ENCODE peak calls at places on chromosomes 2 and 18, in nine cellular contexts. One of them, this sample, is unnamed. For H3K4me1, the result is how much of the 10 kb centered on the place peaks cover.

GRCh38 chr2:163641986-163642385 is 93.8 kb downstream of the FIGN start:
- DNase-seq in uterus: no peak
- DNase-seq in CD8-positive, alpha-beta T cell: no peak
- DNase-seq in upper lobe of right lung: no peak
- DNase-seq in stomach: no peak
- DNase-seq in aorta: no peak
- DNase-seq in H9: no peak
- DNase-seq in cardiac muscle cell: no peak
- DNase-seq in upper lobe of left lung: no peak
- DNase-seq in this sample: no peak

GRCh38 chr2:189024861-189025618 is 50.9 kb downstream of the COL3A1 start:
- DNase-seq in uterus: no peak
- DNase-seq in CD8-positive, alpha-beta T cell: no peak
- DNase-seq in upper lobe of right lung: no peak
- DNase-seq in stomach: no peak
- DNase-seq in aorta: no peak
- DNase-seq in H9: peak
- DNase-seq in cardiac muscle cell: peak
- DNase-seq in upper lobe of left lung: no peak
- DNase-seq in this sample: no peak

GRCh38 chr18:58527116-58528010 is 101.5 kb downstream of the ALPK2 start:
- DNase-seq in uterus: no peak
- DNase-seq in CD8-positive, alpha-beta T cell: no peak
- DNase-seq in upper lobe of right lung: no peak
- DNase-seq in stomach: no peak
- DNase-seq in aorta: no peak
- DNase-seq in H9: no peak
- DNase-seq in cardiac muscle cell: peak
- DNase-seq in upper lobe of left lung: no peak
- DNase-seq in this sample: no peak

GRCh38 chr2:216351172-216351925 is 20.9 kb downstream of the MARCHF4 start:
- DNase-seq in uterus: no peak
- DNase-seq in CD8-positive, alpha-beta T cell: no peak
- DNase-seq in upper lobe of right lung: no peak
- DNase-seq in stomach: no peak
- DNase-seq in aorta: no peak
- DNase-seq in H9: no peak
- DNase-seq in cardiac muscle cell: peak
- DNase-seq in upper lobe of left lung: no peak
- DNase-seq in this sample: no peak

GRCh38 chr2:241977557-241978300 is 108.2 kb downstream of the RTP5 start:
- DNase-seq in uterus: no peak
- DNase-seq in CD8-positive, alpha-beta T cell: no peak
- DNase-seq in upper lobe of right lung: no peak
- DNase-seq in stomach: peak
- DNase-seq in aorta: no peak
- DNase-seq in H9: peak
- DNase-seq in cardiac muscle cell: no peak
- DNase-seq in upper lobe of left lung: no peak
- DNase-seq in this sample: no peak

GRCh38 chr2:43478423-43479086 is 117.3 kb downstream of the THADA start:
- DNase-seq in uterus: no peak
- DNase-seq in CD8-positive, alpha-beta T cell: no peak
- DNase-seq in upper lobe of right lung: no peak
- DNase-seq in stomach: no peak
- DNase-seq in aorta: no peak
- DNase-seq in H9: no peak
- DNase-seq in cardiac muscle cell: no peak
- DNase-seq in upper lobe of left lung: no peak
- DNase-seq in this sample: no peak

GRCh38 chr2:217920879-217921603 is 81.8 kb downstream of the TNS1 start:
- DNase-seq in uterus: no peak
- DNase-seq in CD8-positive, alpha-beta T cell: no peak
- DNase-seq in upper lobe of right lung: no peak
- DNase-seq in stomach: no peak
- DNase-seq in aorta: peak
- DNase-seq in H9: no peak
- DNase-seq in cardiac muscle cell: peak
- DNase-seq in upper lobe of left lung: no peak
- DNase-seq in this sample: peak

GRCh38 chr2:58266211-58266610 is 25.1 kb upstream of the FANCL start:
- DNase-seq in uterus: no peak
- DNase-seq in CD8-positive, alpha-beta T cell: no peak
- DNase-seq in upper lobe of right lung: no peak
- DNase-seq in stomach: no peak
- DNase-seq in aorta: no peak
- DNase-seq in H9: no peak
- DNase-seq in cardiac muscle cell: no peak
- DNase-seq in upper lobe of left lung: no peak
- DNase-seq in this sample: no peak

GRCh38 chr2:237131749-237132148 is 46.1 kb downstream of the COPS8 start:
- DNase-seq in uterus: no peak
- DNase-seq in CD8-positive, alpha-beta T cell: no peak
- DNase-seq in upper lobe of right lung: no peak
- DNase-seq in stomach: no peak
- DNase-seq in aorta: no peak
- DNase-seq in H9: peak
- DNase-seq in cardiac muscle cell: no peak
- DNase-seq in upper lobe of left lung: no peak
- DNase-seq in this sample: no peak

GRCh38 chr2:2646312-2647051 is 315.4 kb upstream of the MYT1L start:
- DNase-seq in uterus: no peak
- DNase-seq in CD8-positive, alpha-beta T cell: peak
- DNase-seq in upper lobe of right lung: no peak
- DNase-seq in stomach: no peak
- DNase-seq in aorta: no peak
- DNase-seq in H9: no peak
- DNase-seq in cardiac muscle cell: no peak
- DNase-seq in upper lobe of left lung: no peak
- DNase-seq in this sample: no peak

GRCh38 chr2:235433860-235434259 is 60.0 kb upstream of the AGAP1 start:
- DNase-seq in uterus: peak
- DNase-seq in CD8-positive, alpha-beta T cell: no peak
- DNase-seq in upper lobe of right lung: no peak
- DNase-seq in stomach: peak
- DNase-seq in aorta: peak
- DNase-seq in H9: no peak
- DNase-seq in cardiac muscle cell: peak
- DNase-seq in upper lobe of left lung: no peak
- DNase-seq in this sample: peak

GRCh38 chr2:42792087-42792582 is 248 bp downstream of the HAAO start:
- DNase-seq in uterus: no peak
- DNase-seq in CD8-positive, alpha-beta T cell: no peak
- DNase-seq in upper lobe of right lung: no peak
- DNase-seq in stomach: no peak
- DNase-seq in aorta: no peak
- DNase-seq in H9: no peak
- DNase-seq in cardiac muscle cell: no peak
- DNase-seq in upper lobe of left lung: no peak
- DNase-seq in this sample: no peak

GRCh38 chr2:66872926-66873714 is 438.2 kb downstream of the MEIS1 start:
- DNase-seq in uterus: no peak
- DNase-seq in CD8-positive, alpha-beta T cell: no peak
- DNase-seq in upper lobe of right lung: no peak
- DNase-seq in stomach: no peak
- DNase-seq in aorta: no peak
- DNase-seq in H9: no peak
- DNase-seq in cardiac muscle cell: no peak
- DNase-seq in upper lobe of left lung: no peak
- DNase-seq in this sample: no peak

GRCh38 chr2:71563872-71564271 is 110.5 kb downstream of the DYSF start:
- DNase-seq in uterus: no peak
- DNase-seq in CD8-positive, alpha-beta T cell: no peak
- DNase-seq in upper lobe of right lung: no peak
- DNase-seq in stomach: no peak
- DNase-seq in aorta: peak
- DNase-seq in H9: no peak
- DNase-seq in cardiac muscle cell: no peak
- DNase-seq in upper lobe of left lung: no peak
- DNase-seq in this sample: no peak

GRCh38 chr2:182668671-182669070 is 47.4 kb upstream of the DNAJC10 start:
- DNase-seq in uterus: no peak
- DNase-seq in CD8-positive, alpha-beta T cell: no peak
- DNase-seq in upper lobe of right lung: no peak
- DNase-seq in stomach: no peak
- DNase-seq in aorta: no peak
- DNase-seq in H9: peak
- DNase-seq in cardiac muscle cell: no peak
- DNase-seq in upper lobe of left lung: peak
- DNase-seq in this sample: no peak

GRCh38 chr18:8124232-8125146 is 484.7 kb upstream of the RAB12 start:
- DNase-seq in uterus: no peak
- DNase-seq in CD8-positive, alpha-beta T cell: no peak
- DNase-seq in upper lobe of right lung: no peak
- DNase-seq in stomach: no peak
- DNase-seq in aorta: no peak
- DNase-seq in H9: no peak
- DNase-seq in cardiac muscle cell: no peak
- DNase-seq in upper lobe of left lung: no peak
- DNase-seq in this sample: no peak

GRCh38 chr18:48949606-48950535 is 894 bp downstream of the SMAD7 start:
- DNase-seq in uterus: no peak
- DNase-seq in CD8-positive, alpha-beta T cell: peak
- DNase-seq in upper lobe of right lung: peak
- DNase-seq in stomach: peak
- DNase-seq in aorta: no peak
- DNase-seq in H9: peak
- DNase-seq in cardiac muscle cell: peak
- DNase-seq in upper lobe of left lung: peak
- DNase-seq in this sample: no peak

GRCh38 chr18:29241199-29241598 is 1064.3 kb upstream of the CDH2 start:
- DNase-seq in uterus: no peak
- DNase-seq in CD8-positive, alpha-beta T cell: no peak
- DNase-seq in upper lobe of right lung: no peak
- DNase-seq in stomach: no peak
- DNase-seq in aorta: no peak
- DNase-seq in H9: no peak
- DNase-seq in cardiac muscle cell: no peak
- DNase-seq in upper lobe of left lung: no peak
- DNase-seq in this sample: no peak

GRCh38 chr2:117936871-117937428 is 76.9 kb downstream of the CCDC93 start:
- DNase-seq in uterus: no peak
- DNase-seq in CD8-positive, alpha-beta T cell: no peak
- DNase-seq in upper lobe of right lung: no peak
- DNase-seq in stomach: no peak
- DNase-seq in aorta: no peak
- DNase-seq in H9: no peak
- DNase-seq in cardiac muscle cell: peak
- DNase-seq in upper lobe of left lung: no peak
- DNase-seq in this sample: no peak

GRCh38 chr2:46846454-46846990 is 69.1 kb downstream of the MCFD2 start:
- DNase-seq in uterus: no peak
- DNase-seq in CD8-positive, alpha-beta T cell: no peak
- DNase-seq in upper lobe of right lung: no peak
- DNase-seq in stomach: no peak
- DNase-seq in aorta: no peak
- DNase-seq in H9: no peak
- DNase-seq in cardiac muscle cell: peak
- DNase-seq in upper lobe of left lung: no peak
- DNase-seq in this sample: no peak
- H3K4me1 ChIP-seq in uterus: half or more
- H3K4me1 ChIP-seq in CD8-positive, alpha-beta T cell: under half
- H3K4me1 ChIP-seq in upper lobe of right lung: half or more
- H3K4me1 ChIP-seq in stomach: half or more
- H3K4me1 ChIP-seq in aorta: under half
- H3K4me1 ChIP-seq in H9: under half
- H3K4me1 ChIP-seq in cardiac muscle cell: under half
- H3K4me1 ChIP-seq in upper lobe of left lung: half or more
- H3K4me1 ChIP-seq in this sample: half or more

GRCh38 chr18:79095216-79095615 is 26.0 kb downstream of the ATP9B start:
- DNase-seq in uterus: no peak
- DNase-seq in CD8-positive, alpha-beta T cell: no peak
- DNase-seq in upper lobe of right lung: no peak
- DNase-seq in stomach: no peak
- DNase-seq in aorta: no peak
- DNase-seq in H9: no peak
- DNase-seq in cardiac muscle cell: no peak
- DNase-seq in upper lobe of left lung: no peak
- DNase-seq in this sample: no peak
- H3K4me1 ChIP-seq in uterus: under half
- H3K4me1 ChIP-seq in CD8-positive, alpha-beta T cell: under half
- H3K4me1 ChIP-seq in upper lobe of right lung: under half
- H3K4me1 ChIP-seq in stomach: under half
- H3K4me1 ChIP-seq in aorta: under half
- H3K4me1 ChIP-seq in H9: under half
- H3K4me1 ChIP-seq in cardiac muscle cell: under half
- H3K4me1 ChIP-seq in upper lobe of left lung: under half
- H3K4me1 ChIP-seq in this sample: under half

DNA sequence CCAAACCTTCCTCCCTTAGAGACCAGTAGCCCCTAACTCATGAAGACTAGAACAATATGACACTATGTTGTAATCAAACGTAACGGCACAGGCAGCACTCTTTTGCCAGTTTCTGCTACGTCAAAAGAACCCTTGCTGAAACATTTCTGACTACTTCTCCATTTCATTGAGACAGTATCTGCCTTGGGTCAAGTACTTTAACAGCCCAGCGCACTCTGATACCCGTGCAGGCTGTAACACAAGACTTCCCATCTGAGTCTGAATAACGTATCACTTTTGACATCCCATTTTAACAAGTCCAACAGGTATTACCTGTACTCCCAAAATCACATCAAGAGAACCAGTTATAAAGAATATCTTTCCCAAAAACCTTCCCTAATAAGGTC is 38.4 kb downstream of the TBC1D8 start:
- DNase-seq in uterus: no peak
- DNase-seq in CD8-positive, alpha-beta T cell: no peak
- DNase-seq in upper lobe of right lung: no peak
- DNase-seq in stomach: no peak
- DNase-seq in aorta: no peak
- DNase-seq in H9: no peak
- DNase-seq in cardiac muscle cell: no peak
- DNase-seq in upper lobe of left lung: no peak
- DNase-seq in this sample: no peak
- H3K4me1 ChIP-seq in uterus: under half
- H3K4me1 ChIP-seq in CD8-positive, alpha-beta T cell: under half
- H3K4me1 ChIP-seq in upper lobe of right lung: under half
- H3K4me1 ChIP-seq in stomach: half or more
- H3K4me1 ChIP-seq in aorta: under half
- H3K4me1 ChIP-seq in H9: under half
- H3K4me1 ChIP-seq in cardiac muscle cell: half or more
- H3K4me1 ChIP-seq in upper lobe of left lung: half or more
- H3K4me1 ChIP-seq in this sample: half or more

GRCh38 chr18:5498452-5498851 is 45.3 kb downstream of the EPB41L3 start:
- DNase-seq in uterus: no peak
- DNase-seq in CD8-positive, alpha-beta T cell: no peak
- DNase-seq in upper lobe of right lung: no peak
- DNase-seq in stomach: no peak
- DNase-seq in aorta: no peak
- DNase-seq in H9: no peak
- DNase-seq in cardiac muscle cell: no peak
- DNase-seq in upper lobe of left lung: no peak
- DNase-seq in this sample: no peak

GRCh38 chr18:5503740-5504139 is 40.1 kb downstream of the EPB41L3 start:
- DNase-seq in uterus: no peak
- DNase-seq in CD8-positive, alpha-beta T cell: no peak
- DNase-seq in upper lobe of right lung: no peak
- DNase-seq in stomach: no peak
- DNase-seq in aorta: no peak
- DNase-seq in H9: no peak
- DNase-seq in cardiac muscle cell: no peak
- DNase-seq in upper lobe of left lung: no peak
- DNase-seq in this sample: no peak

GRCh38 chr18:5506174-5506573 is 37.6 kb downstream of the EPB41L3 start:
- DNase-seq in uterus: no peak
- DNase-seq in CD8-positive, alpha-beta T cell: no peak
- DNase-seq in upper lobe of right lung: no peak
- DNase-seq in stomach: no peak
- DNase-seq in aorta: no peak
- DNase-seq in H9: no peak
- DNase-seq in cardiac muscle cell: no peak
- DNase-seq in upper lobe of left lung: no peak
- DNase-seq in this sample: no peak

GRCh38 chr18:5500158-5500939 is 43.4 kb downstream of the EPB41L3 start:
- DNase-seq in uterus: no peak
- DNase-seq in CD8-positive, alpha-beta T cell: no peak
- DNase-seq in upper lobe of right lung: no peak
- DNase-seq in stomach: no peak
- DNase-seq in aorta: no peak
- DNase-seq in H9: no peak
- DNase-seq in cardiac muscle cell: no peak
- DNase-seq in upper lobe of left lung: no peak
- DNase-seq in this sample: no peak
- H3K4me1 ChIP-seq in uterus: under half
- H3K4me1 ChIP-seq in CD8-positive, alpha-beta T cell: under half
- H3K4me1 ChIP-seq in upper lobe of right lung: under half
- H3K4me1 ChIP-seq in stomach: under half
- H3K4me1 ChIP-seq in aorta: under half
- H3K4me1 ChIP-seq in H9: under half
- H3K4me1 ChIP-seq in cardiac muscle cell: under half
- H3K4me1 ChIP-seq in upper lobe of left lung: under half
- H3K4me1 ChIP-seq in this sample: under half

This sample was measured in psoas muscle.